ENCODE peak calls at places on chromosomes 11 and 22, in eight cellular contexts. One of them, this sample, is unnamed.

GRCh38 chr11:133339495-133340140 is 192.7 kb downstream of the OPCML start:
- DNase-seq in lower leg skin: no peak
- DNase-seq in fibroblast of mammary gland: no peak
- DNase-seq in lower lobe of right lung: no peak
- DNase-seq in Peyer's patch: no peak
- DNase-seq in AG09309: no peak
- DNase-seq in cardiac muscle cell: no peak
- DNase-seq in left ventricle myocardium inferior: no peak
- DNase-seq in this sample: no peak

GRCh38 chr11:130674686-130675085 is 226.2 kb downstream of the ADAMTS15 start:
- DNase-seq in lower leg skin: no peak
- DNase-seq in fibroblast of mammary gland: peak
- DNase-seq in lower lobe of right lung: no peak
- DNase-seq in Peyer's patch: no peak
- DNase-seq in AG09309: no peak
- DNase-seq in cardiac muscle cell: no peak
- DNase-seq in left ventricle myocardium inferior: no peak
- DNase-seq in this sample: no peak

GRCh38 chr11:118265954-118266353 is 1.9 kb upstream of the MPZL2 start:
- DNase-seq in lower leg skin: peak
- DNase-seq in fibroblast of mammary gland: no peak
- DNase-seq in lower lobe of right lung: peak
- DNase-seq in Peyer's patch: peak
- DNase-seq in AG09309: no peak
- DNase-seq in cardiac muscle cell: no peak
- DNase-seq in left ventricle myocardium inferior: peak
- DNase-seq in this sample: no peak

GRCh38 chr11:12090061-12090572 is 20.3 kb upstream of the MICAL2 start:
- DNase-seq in lower leg skin: no peak
- DNase-seq in fibroblast of mammary gland: peak
- DNase-seq in lower lobe of right lung: peak
- DNase-seq in Peyer's patch: peak
- DNase-seq in AG09309: no peak
- DNase-seq in cardiac muscle cell: no peak
- DNase-seq in left ventricle myocardium inferior: no peak
- DNase-seq in this sample: no peak

GRCh38 chr22:42515896-42516295 is 3.7 kb downstream of the RRP7A start:
- DNase-seq in lower leg skin: no peak
- DNase-seq in fibroblast of mammary gland: no peak
- DNase-seq in lower lobe of right lung: no peak
- DNase-seq in Peyer's patch: no peak
- DNase-seq in AG09309: no peak
- DNase-seq in cardiac muscle cell: no peak
- DNase-seq in left ventricle myocardium inferior: no peak
- DNase-seq in this sample: no peak

GRCh38 chr22:49573109-49573765 is 254.4 kb downstream of the BRD1 start:
- DNase-seq in lower leg skin: no peak
- DNase-seq in fibroblast of mammary gland: no peak
- DNase-seq in lower lobe of right lung: no peak
- DNase-seq in Peyer's patch: peak
- DNase-seq in AG09309: no peak
- DNase-seq in cardiac muscle cell: no peak
- DNase-seq in left ventricle myocardium inferior: no peak
- DNase-seq in this sample: no peak

GRCh38 chr22:35967046-35967397 is 61.6 kb downstream of the RBFOX2 start:
- DNase-seq in lower leg skin: no peak
- DNase-seq in fibroblast of mammary gland: no peak
- DNase-seq in lower lobe of right lung: no peak
- DNase-seq in Peyer's patch: no peak
- DNase-seq in AG09309: no peak
- DNase-seq in cardiac muscle cell: no peak
- DNase-seq in left ventricle myocardium inferior: no peak
- DNase-seq in this sample: no peak

GRCh38 chr11:76772100-76772782 is 10.9 kb upstream of the TSKU start:
- DNase-seq in lower leg skin: no peak
- DNase-seq in fibroblast of mammary gland: peak
- DNase-seq in lower lobe of right lung: no peak
- DNase-seq in Peyer's patch: no peak
- DNase-seq in AG09309: no peak
- DNase-seq in cardiac muscle cell: no peak
- DNase-seq in left ventricle myocardium inferior: no peak
- DNase-seq in this sample: no peak

GRCh38 chr22:49959782-49960158 is 802 bp upstream of the PIM3 start:
- DNase-seq in lower leg skin: no peak
- DNase-seq in fibroblast of mammary gland: peak
- DNase-seq in lower lobe of right lung: no peak
- DNase-seq in Peyer's patch: peak
- DNase-seq in AG09309: no peak
- DNase-seq in cardiac muscle cell: no peak
- DNase-seq in left ventricle myocardium inferior: no peak
- DNase-seq in this sample: no peak

GRCh38 chr11:86706341-86707131 is 34.1 kb upstream of the ME3 start:
- DNase-seq in lower leg skin: no peak
- DNase-seq in fibroblast of mammary gland: no peak
- DNase-seq in lower lobe of right lung: no peak
- DNase-seq in Peyer's patch: no peak
- DNase-seq in AG09309: no peak
- DNase-seq in cardiac muscle cell: no peak
- DNase-seq in left ventricle myocardium inferior: no peak
- DNase-seq in this sample: no peak

GRCh38 chr11:59556115-59556882 is 45.0 kb downstream of the OR4D9 start:
- DNase-seq in lower leg skin: peak
- DNase-seq in fibroblast of mammary gland: peak
- DNase-seq in lower lobe of right lung: no peak
- DNase-seq in Peyer's patch: no peak
- DNase-seq in AG09309: no peak
- DNase-seq in cardiac muscle cell: peak
- DNase-seq in left ventricle myocardium inferior: peak
- DNase-seq in this sample: peak

GRCh38 chr22:48071828-48072227 is 1309.4 kb downstream of the TBC1D22A start:
- DNase-seq in lower leg skin: no peak
- DNase-seq in fibroblast of mammary gland: no peak
- DNase-seq in lower lobe of right lung: no peak
- DNase-seq in Peyer's patch: no peak
- DNase-seq in AG09309: no peak
- DNase-seq in cardiac muscle cell: no peak
- DNase-seq in left ventricle myocardium inferior: no peak
- DNase-seq in this sample: no peak

GRCh38 chr11:63961608-63962412 is 12.6 kb upstream of the COX8A start:
- DNase-seq in lower leg skin: peak
- DNase-seq in fibroblast of mammary gland: peak
- DNase-seq in lower lobe of right lung: no peak
- DNase-seq in Peyer's patch: peak
- DNase-seq in AG09309: no peak
- DNase-seq in cardiac muscle cell: no peak
- DNase-seq in left ventricle myocardium inferior: peak
- DNase-seq in this sample: no peak

GRCh38 chr22:31278643-31279326 is 13.5 kb downstream of the PIK3IP1 start:
- DNase-seq in lower leg skin: no peak
- DNase-seq in fibroblast of mammary gland: no peak
- DNase-seq in lower lobe of right lung: no peak
- DNase-seq in Peyer's patch: no peak
- DNase-seq in AG09309: no peak
- DNase-seq in cardiac muscle cell: no peak
- DNase-seq in left ventricle myocardium inferior: no peak
- DNase-seq in this sample: no peak

GRCh38 chr11:3042496-3043314 is 14.5 kb downstream of the CARS1 start:
- DNase-seq in lower leg skin: no peak
- DNase-seq in fibroblast of mammary gland: no peak
- DNase-seq in lower lobe of right lung: no peak
- DNase-seq in Peyer's patch: no peak
- DNase-seq in AG09309: no peak
- DNase-seq in cardiac muscle cell: no peak
- DNase-seq in left ventricle myocardium inferior: peak
- DNase-seq in this sample: no peak

GRCh38 chr11:94175545-94175944 is 46.9 kb downstream of the PANX1 start:
- DNase-seq in lower leg skin: peak
- DNase-seq in fibroblast of mammary gland: peak
- DNase-seq in lower lobe of right lung: no peak
- DNase-seq in Peyer's patch: no peak
- DNase-seq in AG09309: peak
- DNase-seq in cardiac muscle cell: no peak
- DNase-seq in left ventricle myocardium inferior: no peak
- DNase-seq in this sample: peak

GRCh38 chr11:113862430-113862829 is 12.9 kb downstream of the USP28 start:
- DNase-seq in lower leg skin: no peak
- DNase-seq in fibroblast of mammary gland: peak
- DNase-seq in lower lobe of right lung: no peak
- DNase-seq in Peyer's patch: no peak
- DNase-seq in AG09309: no peak
- DNase-seq in cardiac muscle cell: no peak
- DNase-seq in left ventricle myocardium inferior: no peak
- DNase-seq in this sample: no peak

GRCh38 chr11:5390210-5390609 is 6.6 kb downstream of the OR51M1 start:
- DNase-seq in lower leg skin: no peak
- DNase-seq in fibroblast of mammary gland: no peak
- DNase-seq in lower lobe of right lung: no peak
- DNase-seq in Peyer's patch: no peak
- DNase-seq in AG09309: no peak
- DNase-seq in cardiac muscle cell: no peak
- DNase-seq in left ventricle myocardium inferior: no peak
- DNase-seq in this sample: no peak
- TF ChIP-seq CTCF in lower leg skin: no peak
- TF ChIP-seq CTCF in fibroblast of mammary gland: peak
- TF ChIP-seq CTCF in lower lobe of right lung: no peak
- TF ChIP-seq CTCF in Peyer's patch: no peak
- TF ChIP-seq CTCF in AG09309: no peak
- TF ChIP-seq CTCF in cardiac muscle cell: no peak
- TF ChIP-seq CTCF in left ventricle myocardium inferior: no peak
- TF ChIP-seq CTCF in this sample: no peak

DNA sequence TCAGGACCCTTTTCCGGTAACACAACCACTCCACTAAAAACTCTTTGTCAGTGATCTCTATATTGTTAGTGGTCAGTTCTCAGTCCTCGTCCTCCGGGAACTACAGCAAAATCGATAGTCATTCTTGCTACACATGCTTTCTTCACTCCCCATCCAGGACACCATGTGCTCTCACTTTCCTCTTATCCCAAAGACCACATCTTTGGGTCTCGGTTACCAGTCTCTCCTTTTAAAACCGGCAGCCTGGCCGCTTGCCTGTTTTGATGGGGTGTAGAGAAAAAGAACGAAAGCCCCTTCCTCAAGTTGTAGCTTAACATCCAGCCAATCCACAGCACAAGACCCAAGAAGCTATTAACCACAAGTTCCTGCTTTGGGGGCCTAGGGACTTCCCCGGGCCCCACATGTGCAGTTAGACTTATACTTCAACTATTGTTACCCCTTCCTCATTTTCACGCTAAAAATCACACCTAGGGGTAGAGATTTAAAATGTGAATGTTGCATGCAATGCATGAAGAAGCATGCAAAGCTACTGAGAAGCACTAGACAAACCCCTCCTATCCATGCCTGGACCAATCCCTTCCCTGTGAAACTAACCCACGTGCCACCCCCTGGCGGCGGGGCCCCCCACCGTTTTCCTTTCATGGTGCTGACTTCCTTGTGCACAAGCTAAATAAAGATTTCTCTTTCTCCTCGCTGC is 1.5 kb upstream of the TOLLIP start:
- DNase-seq in lower leg skin: no peak
- DNase-seq in fibroblast of mammary gland: no peak
- DNase-seq in lower lobe of right lung: no peak
- DNase-seq in Peyer's patch: no peak
- DNase-seq in AG09309: no peak
- DNase-seq in cardiac muscle cell: no peak
- DNase-seq in left ventricle myocardium inferior: no peak
- DNase-seq in this sample: no peak
- TF ChIP-seq CTCF in lower leg skin: no peak
- TF ChIP-seq CTCF in fibroblast of mammary gland: no peak
- TF ChIP-seq CTCF in lower lobe of right lung: no peak
- TF ChIP-seq CTCF in Peyer's patch: peak
- TF ChIP-seq CTCF in AG09309: no peak
- TF ChIP-seq CTCF in cardiac muscle cell: no peak
- TF ChIP-seq CTCF in left ventricle myocardium inferior: no peak
- TF ChIP-seq CTCF in this sample: no peak

DNA sequence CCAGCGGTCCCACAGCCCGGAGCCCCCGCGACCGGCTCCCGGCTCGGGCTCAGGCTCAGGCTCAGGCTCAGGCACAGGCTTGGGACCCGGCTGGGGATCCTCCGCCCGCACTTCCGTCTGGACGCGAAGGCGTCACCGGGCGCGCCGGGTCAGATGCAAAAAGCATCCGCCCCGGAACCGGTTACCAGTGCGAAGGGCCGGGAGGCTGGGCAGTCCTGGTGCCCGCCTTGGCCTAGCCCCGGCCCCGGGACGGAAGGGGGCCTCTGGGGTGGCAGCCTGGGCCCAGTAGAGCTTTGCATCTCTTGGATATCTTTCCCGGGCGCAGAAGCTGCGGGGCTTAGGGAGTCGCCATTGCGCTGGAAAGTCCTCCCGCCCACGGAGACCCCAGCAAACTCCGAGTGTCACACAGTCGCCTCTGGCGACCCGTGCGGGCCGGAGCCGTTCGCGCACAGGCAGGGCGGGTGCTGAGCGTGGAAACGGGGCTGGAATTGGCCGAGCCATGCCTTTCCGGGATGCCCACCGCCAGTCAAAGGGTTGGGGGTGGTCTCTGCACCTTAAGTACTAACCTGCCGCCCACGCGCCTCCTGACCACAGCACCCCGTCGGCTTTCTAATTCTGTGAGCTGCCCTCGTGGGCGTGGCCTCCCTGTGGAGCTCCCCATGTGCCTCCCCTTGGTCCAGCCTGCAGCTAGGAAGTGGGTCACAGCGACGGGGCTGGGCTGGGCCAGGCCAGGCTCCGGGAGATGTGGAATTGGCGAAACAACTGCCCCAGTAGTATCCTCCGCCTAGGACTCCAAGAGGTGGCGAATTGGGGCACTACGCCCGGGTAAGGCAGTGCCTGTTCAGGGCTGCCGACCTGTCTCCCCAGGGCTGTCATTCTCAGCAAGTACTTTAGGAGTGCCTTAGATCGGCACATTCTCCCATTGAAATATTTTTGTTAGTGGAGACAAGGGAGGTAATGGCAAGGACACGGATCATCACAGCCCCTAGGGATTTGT is at the start of gene TMEM9B:
- DNase-seq in lower leg skin: peak
- DNase-seq in fibroblast of mammary gland: peak
- DNase-seq in lower lobe of right lung: peak
- DNase-seq in Peyer's patch: peak
- DNase-seq in AG09309: peak
- DNase-seq in cardiac muscle cell: peak
- DNase-seq in left ventricle myocardium inferior: peak
- DNase-seq in this sample: no peak
- TF ChIP-seq CTCF in lower leg skin: no peak
- TF ChIP-seq CTCF in fibroblast of mammary gland: no peak
- TF ChIP-seq CTCF in lower lobe of right lung: no peak
- TF ChIP-seq CTCF in Peyer's patch: no peak
- TF ChIP-seq CTCF in AG09309: no peak
- TF ChIP-seq CTCF in cardiac muscle cell: no peak
- TF ChIP-seq CTCF in left ventricle myocardium inferior: no peak
- TF ChIP-seq CTCF in this sample: no peak

DNA sequence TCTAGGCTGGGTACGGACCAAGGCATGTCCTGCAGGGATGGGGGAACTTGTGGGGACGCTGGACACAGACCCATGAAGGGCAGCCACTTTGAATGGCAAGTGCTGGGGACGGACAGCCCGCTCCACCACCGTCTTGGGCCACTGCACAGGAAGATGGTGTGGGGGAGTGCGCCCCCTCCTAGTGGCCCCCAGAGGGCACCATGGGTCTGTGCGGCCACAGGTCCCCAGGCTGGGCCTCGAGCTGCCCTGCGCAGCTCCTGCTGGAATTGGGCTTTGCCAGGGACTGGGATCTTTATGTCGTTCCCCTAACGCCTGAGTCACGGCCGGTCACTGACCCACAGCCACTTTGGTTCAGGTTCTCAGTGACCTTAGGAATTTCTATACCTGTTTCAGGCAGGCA is 44.4 kb downstream of the NAT10 start:
- DNase-seq in lower leg skin: no peak
- DNase-seq in fibroblast of mammary gland: peak
- DNase-seq in lower lobe of right lung: peak
- DNase-seq in Peyer's patch: no peak
- DNase-seq in AG09309: no peak
- DNase-seq in cardiac muscle cell: no peak
- DNase-seq in left ventricle myocardium inferior: no peak
- DNase-seq in this sample: no peak
- TF ChIP-seq CTCF in lower leg skin: no peak
- TF ChIP-seq CTCF in fibroblast of mammary gland: peak
- TF ChIP-seq CTCF in lower lobe of right lung: no peak
- TF ChIP-seq CTCF in Peyer's patch: peak
- TF ChIP-seq CTCF in AG09309: peak
- TF ChIP-seq CTCF in cardiac muscle cell: peak
- TF ChIP-seq CTCF in left ventricle myocardium inferior: peak
- TF ChIP-seq CTCF in this sample: peak

This sample was measured in AG04449.